ENCODE peak calls at places on chromosomes 1 and 21, in four cellular contexts. One of them, this sample, is unnamed. For H3K36me3, the result is how much of the 10 kb centered on the place peaks cover.

GRCh38 chr21:42781150-42781980 is 98.0 kb downstream of the WDR4 start:
- DNase-seq in Peyer's patch: no peak
- DNase-seq in gastrocnemius medialis: no peak
- DNase-seq in IMR-90: no peak
- DNase-seq in this sample: peak

GRCh38 chr1:246404078-246404477 is 103.0 kb downstream of the SMYD3 start:
- DNase-seq in Peyer's patch: no peak
- DNase-seq in gastrocnemius medialis: no peak
- DNase-seq in IMR-90: no peak
- DNase-seq in this sample: no peak

GRCh38 chr1:101239095-101240040 is 2.5 kb downstream of the S1PR1 start:
- DNase-seq in Peyer's patch: peak
- DNase-seq in gastrocnemius medialis: no peak
- DNase-seq in IMR-90: no peak
- DNase-seq in this sample: no peak

GRCh38 chr1:35866998-35867397 is 16.0 kb upstream of the AGO1 start:
- DNase-seq in Peyer's patch: no peak
- DNase-seq in gastrocnemius medialis: no peak
- DNase-seq in IMR-90: no peak
- DNase-seq in this sample: no peak

GRCh38 chr1:28737245-28738137 is 751 bp downstream of the YTHDF2 start:
- DNase-seq in Peyer's patch: peak
- DNase-seq in gastrocnemius medialis: no peak
- DNase-seq in IMR-90: peak
- DNase-seq in this sample: peak

GRCh38 chr1:228212966-228213844 is 5.4 kb downstream of the OBSCN start:
- DNase-seq in Peyer's patch: peak
- DNase-seq in gastrocnemius medialis: peak
- DNase-seq in IMR-90: peak
- DNase-seq in this sample: no peak

GRCh38 chr21:35924714-35925301 is 135.5 kb downstream of the SETD4 start:
- DNase-seq in Peyer's patch: no peak
- DNase-seq in gastrocnemius medialis: peak
- DNase-seq in IMR-90: peak
- DNase-seq in this sample: peak

GRCh38 chr1:184973308-184974085 is 811 bp downstream of the NIBAN1 start:
- DNase-seq in Peyer's patch: peak
- DNase-seq in gastrocnemius medialis: no peak
- DNase-seq in IMR-90: peak
- DNase-seq in this sample: peak

GRCh38 chr1:76933847-76934657 is 66.8 kb downstream of the ST6GALNAC5 start:
- DNase-seq in Peyer's patch: no peak
- DNase-seq in gastrocnemius medialis: no peak
- DNase-seq in IMR-90: no peak
- DNase-seq in this sample: no peak

GRCh38 chr1:7586031-7586941 is 184.8 kb upstream of the VAMP3 start:
- DNase-seq in Peyer's patch: no peak
- DNase-seq in gastrocnemius medialis: no peak
- DNase-seq in IMR-90: no peak
- DNase-seq in this sample: no peak

GRCh38 chr1:10733967-10734366 is 62.5 kb downstream of the CASZ1 start:
- DNase-seq in Peyer's patch: no peak
- DNase-seq in gastrocnemius medialis: no peak
- DNase-seq in IMR-90: no peak
- DNase-seq in this sample: no peak

GRCh38 chr1:23561076-23561812 is 1.9 kb upstream of the ID3 start:
- DNase-seq in Peyer's patch: no peak
- DNase-seq in gastrocnemius medialis: no peak
- DNase-seq in IMR-90: no peak
- DNase-seq in this sample: no peak

GRCh38 chr1:27555700-27556424 is 48.1 kb downstream of the AHDC1 start:
- DNase-seq in Peyer's patch: peak
- DNase-seq in gastrocnemius medialis: no peak
- DNase-seq in IMR-90: no peak
- DNase-seq in this sample: no peak

GRCh38 chr1:10622896-10623295 is 148.1 kb downstream of the PEX14 start:
- DNase-seq in Peyer's patch: no peak
- DNase-seq in gastrocnemius medialis: no peak
- DNase-seq in IMR-90: no peak
- DNase-seq in this sample: no peak

GRCh38 chr1:109134423-109134822 is 20.5 kb downstream of the ELAPOR1 start:
- DNase-seq in Peyer's patch: no peak
- DNase-seq in gastrocnemius medialis: no peak
- DNase-seq in IMR-90: no peak
- DNase-seq in this sample: no peak

GRCh38 chr1:20090641-20091040 is 20.6 kb downstream of the PLA2G5 start:
- DNase-seq in Peyer's patch: no peak
- DNase-seq in gastrocnemius medialis: no peak
- DNase-seq in IMR-90: no peak
- DNase-seq in this sample: no peak
- H3K36me3 ChIP-seq in Peyer's patch: under half
- H3K36me3 ChIP-seq in gastrocnemius medialis: under half
- H3K36me3 ChIP-seq in IMR-90: under half
- H3K36me3 ChIP-seq in this sample: under half

GRCh38 chr1:40840526-40841323 is 21.4 kb downstream of the CITED4 start:
- DNase-seq in Peyer's patch: no peak
- DNase-seq in gastrocnemius medialis: no peak
- DNase-seq in IMR-90: no peak
- DNase-seq in this sample: no peak
- H3K36me3 ChIP-seq in Peyer's patch: under half
- H3K36me3 ChIP-seq in gastrocnemius medialis: under half
- H3K36me3 ChIP-seq in IMR-90: under half
- H3K36me3 ChIP-seq in this sample: under half

DNA sequence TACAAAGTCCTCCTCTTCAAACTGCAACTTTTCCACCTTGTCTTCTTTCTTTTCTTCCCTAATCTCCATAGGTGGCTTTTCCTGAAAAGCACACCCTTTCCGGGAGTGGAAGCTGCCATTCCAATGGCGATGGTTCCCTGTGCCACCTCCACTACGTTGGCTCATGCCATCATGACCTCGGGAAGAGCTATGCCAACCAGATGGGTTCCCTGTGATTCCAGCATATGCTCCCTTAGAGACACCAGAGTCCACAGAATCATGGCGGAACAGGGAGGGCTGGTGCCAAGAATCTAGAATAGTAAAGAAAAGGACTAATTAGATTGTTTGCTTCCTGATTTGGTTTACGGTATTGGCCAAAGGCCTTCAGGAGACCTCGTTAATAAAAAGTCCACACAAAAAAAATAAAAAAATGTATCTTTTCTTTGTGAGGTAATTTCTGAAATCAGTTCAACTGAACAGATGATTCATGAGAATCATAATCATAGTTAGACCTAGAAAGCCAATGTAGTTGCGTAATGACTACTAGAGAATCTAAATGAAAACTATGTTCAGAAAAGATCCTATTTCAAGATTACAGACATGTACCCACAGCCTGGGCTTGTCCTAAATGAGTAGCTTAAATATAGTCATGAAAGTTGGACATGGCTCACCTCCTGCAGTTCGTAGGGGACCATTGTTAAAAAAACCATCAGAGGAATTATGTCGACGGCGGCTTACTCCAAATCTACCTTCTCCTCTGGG is 30.9 kb upstream of the CCDC17 start:
- DNase-seq in Peyer's patch: no peak
- DNase-seq in gastrocnemius medialis: no peak
- DNase-seq in IMR-90: peak
- DNase-seq in this sample: no peak
- H3K36me3 ChIP-seq in Peyer's patch: half or more
- H3K36me3 ChIP-seq in gastrocnemius medialis: under half
- H3K36me3 ChIP-seq in IMR-90: half or more
- H3K36me3 ChIP-seq in this sample: half or more

DNA sequence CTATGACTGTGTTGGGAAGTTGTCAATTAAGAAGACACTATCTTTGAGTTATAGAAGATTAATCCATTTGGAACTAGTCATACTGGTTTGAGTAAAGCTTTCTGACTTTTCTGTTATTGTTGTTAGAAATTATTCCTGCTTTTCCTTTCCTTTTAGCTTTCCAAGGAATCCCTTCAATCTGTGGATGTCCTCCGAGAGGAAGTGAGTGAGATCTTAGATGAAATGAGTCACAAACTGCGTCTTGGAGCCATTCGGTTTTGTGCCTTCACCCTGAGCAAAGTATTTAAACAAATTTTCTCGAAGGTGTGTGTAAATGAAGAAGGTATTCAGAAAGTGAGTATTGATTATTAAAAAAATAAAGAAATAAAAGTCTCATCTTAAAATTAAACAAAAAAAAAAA is 19.3 kb downstream of the GNPAT start:
- DNase-seq in Peyer's patch: no peak
- DNase-seq in gastrocnemius medialis: no peak
- DNase-seq in IMR-90: no peak
- DNase-seq in this sample: no peak
- H3K36me3 ChIP-seq in Peyer's patch: half or more
- H3K36me3 ChIP-seq in gastrocnemius medialis: under half
- H3K36me3 ChIP-seq in IMR-90: under half
- H3K36me3 ChIP-seq in this sample: half or more

GRCh38 chr1:214604543-214604942 is 1.5 kb downstream of the CENPF start:
- DNase-seq in Peyer's patch: no peak
- DNase-seq in gastrocnemius medialis: no peak
- DNase-seq in IMR-90: peak
- DNase-seq in this sample: no peak

GRCh38 chr1:214603819-214604252 is 841 bp downstream of the CENPF start:
- DNase-seq in Peyer's patch: no peak
- DNase-seq in gastrocnemius medialis: no peak
- DNase-seq in IMR-90: no peak
- DNase-seq in this sample: peak

GRCh38 chr1:214615111-214615510 is 12.1 kb downstream of the CENPF start:
- DNase-seq in Peyer's patch: no peak
- DNase-seq in gastrocnemius medialis: no peak
- DNase-seq in IMR-90: peak
- DNase-seq in this sample: no peak

GRCh38 chr1:214609692-214610091 is 6.7 kb downstream of the CENPF start:
- DNase-seq in Peyer's patch: no peak
- DNase-seq in gastrocnemius medialis: no peak
- DNase-seq in IMR-90: no peak
- DNase-seq in this sample: no peak
- H3K36me3 ChIP-seq in Peyer's patch: under half
- H3K36me3 ChIP-seq in gastrocnemius medialis: under half
- H3K36me3 ChIP-seq in IMR-90: under half
- H3K36me3 ChIP-seq in this sample: half or more

GRCh38 chr1:182863940-182864339 is 24.8 kb downstream of the DHX9 start:
- DNase-seq in Peyer's patch: no peak
- DNase-seq in gastrocnemius medialis: no peak
- DNase-seq in IMR-90: no peak
- DNase-seq in this sample: no peak
- H3K36me3 ChIP-seq in Peyer's patch: half or more
- H3K36me3 ChIP-seq in gastrocnemius medialis: under half
- H3K36me3 ChIP-seq in IMR-90: under half
- H3K36me3 ChIP-seq in this sample: half or more

This sample was measured in SJCRH30.